ENCODE peak calls at places on chromosomes 16 and 17, in eight cellular contexts. B is GM12865; X is mammary epithelial cell; M is CD8-positive, alpha-beta T cell; Z is H9; I is astrocyte of the cerebellum; D is chondrocyte; J is thoracic aorta. K is an unnamed sample.

GRCh38 chr16:53022374-53022773 is 30.3 kb downstream of the CHD9NB start:
- DNase-seq in B (peak; percentile 45), X (peak; percentile 36), M (no peak), Z (peak; percentile 70), I (peak; percentile 27), D (no peak), J (no peak), K (peak; percentile 48)

GRCh38 chr17:78522031-78522809 is 55.0 kb downstream of the DNAH17 start:
- DNase-seq in B (no peak), X (no peak), M (no peak), Z (no peak), I (no peak), D (peak; percentile 47), J (no peak), K (no peak)

GRCh38 chr17:63240106-63240505 is 206.0 kb downstream of the CYB561 start:
- DNase-seq in B (no peak), X (no peak), M (no peak), Z (no peak), I (no peak), D (no peak), J (no peak), K (no peak)

GRCh38 chr16:14014284-14014625 is 56.9 kb upstream of the MRTFB start:
- DNase-seq in B (no peak), X (peak; percentile 57), M (no peak), Z (no peak), I (no peak), D (no peak), J (no peak), K (no peak)

GRCh38 chr17:9473716-9474115 is 101.9 kb downstream of the STX8 start:
- DNase-seq in B (no peak), X (peak; percentile 65), M (no peak), Z (no peak), I (peak; percentile 95), D (no peak), J (no peak), K (no peak)

GRCh38 chr16:3364774-3365427 is 9.2 kb downstream of the OR2C1 start:
- DNase-seq in B (peak; percentile 93), X (peak; percentile 90), M (peak; percentile 88), Z (peak; percentile 36), I (peak; percentile 76), D (no peak), J (peak; percentile 39), K (peak; percentile 80)

GRCh38 chr17:64736804-64737492 is 74.8 kb upstream of the SMURF2 start:
- DNase-seq in B (peak; percentile 39), X (peak; percentile 46), M (peak; percentile 76), Z (peak; percentile 57), I (no peak), D (no peak), J (no peak), K (no peak)

GRCh38 chr17:77353684-77354419 is 213.1 kb downstream of the SEC14L1 start:
- DNase-seq in B (no peak), X (no peak), M (peak; percentile 42), Z (no peak), I (no peak), D (peak; percentile 54), J (no peak), K (no peak)

GRCh38 chr17:83064021-83064731 is 15.2 kb upstream of the METRNL start:
- DNase-seq in B (no peak), X (no peak), M (no peak), Z (peak; percentile 30), I (no peak), D (peak; percentile 57), J (no peak), K (no peak)

GRCh38 chr17:44928950-44929720 is 13.8 kb upstream of the GFAP start:
- DNase-seq in B (no peak), X (no peak), M (no peak), Z (no peak), I (no peak), D (peak; percentile 51), J (no peak), K (no peak)

GRCh38 chr17:38591759-38592241 is 14.0 kb downstream of the SRCIN1 start:
- DNase-seq in B (peak; percentile 43), X (peak; percentile 80), M (no peak), Z (no peak), I (no peak), D (no peak), J (no peak), K (no peak)

GRCh38 chr17:41184480-41184961 is at the start of gene KRTAP4-1:
- DNase-seq in B (no peak), X (no peak), M (no peak), Z (no peak), I (no peak), D (no peak), J (no peak), K (no peak)

GRCh38 chr16:72241930-72242329 is 70.0 kb upstream of the PMFBP1 start:
- DNase-seq in B (peak; percentile 49), X (peak; percentile 48), M (no peak), Z (no peak), I (peak; percentile 31), D (no peak), J (no peak), K (no peak)

GRCh38 chr17:28475151-28475900 is 1.9 kb downstream of the SLC13A2 start:
- DNase-seq in B (no peak), X (no peak), M (no peak), Z (peak; percentile 27), I (no peak), D (peak; percentile 55), J (no peak), K (no peak)

GRCh38 chr16:67782567-67783352 is 23.6 kb downstream of the RANBP10 start:
- DNase-seq in B (no peak), X (no peak), M (no peak), Z (no peak), I (no peak), D (no peak), J (no peak), K (no peak)

GRCh38 chr16:4477966-4478365 is 1.8 kb downstream of the HMOX2 start:
- DNase-seq in B (no peak), X (peak; percentile 93), M (no peak), Z (no peak), I (no peak), D (no peak), J (no peak), K (no peak)
- TF ChIP-seq CTCF in B (no peak), X (no peak), M (peak; percentile 27), Z (peak; percentile 50), I (peak; percentile 36), D (peak; percentile 59), J (no peak), K (no peak)

DNA sequence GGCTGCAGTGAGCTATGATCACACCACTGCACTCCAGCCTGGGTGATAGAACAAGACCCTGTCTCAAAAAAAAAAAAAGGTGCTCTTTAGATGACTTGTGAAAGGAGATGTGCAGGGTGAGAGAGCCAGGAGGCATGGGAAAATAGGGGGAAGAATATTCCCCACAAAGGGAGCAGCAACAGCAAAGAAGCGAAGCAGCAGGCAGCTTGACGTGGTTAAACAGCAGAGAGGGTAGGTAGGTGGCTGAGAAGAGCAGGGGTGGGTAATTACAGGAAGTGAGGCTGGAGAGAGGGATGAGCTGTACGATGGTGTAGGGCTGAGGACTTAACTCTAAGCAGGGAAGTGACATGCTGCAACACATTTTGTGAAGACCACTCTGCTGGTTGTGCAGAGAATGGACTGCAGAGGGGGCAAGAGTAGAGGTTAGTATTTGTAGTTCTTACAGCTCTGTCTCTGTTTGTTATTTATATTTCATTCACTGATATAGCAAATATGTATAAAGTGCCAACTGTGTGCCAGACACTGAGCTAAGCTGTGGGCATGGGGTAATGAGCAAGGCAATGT is 1.6 kb downstream of the HEATR3 start:
- DNase-seq in B (peak; percentile 77), X (peak; percentile 16), M (peak; percentile 54), Z (no peak), I (peak; percentile 38), D (no peak), J (no peak), K (peak; percentile 49)
- TF ChIP-seq CTCF in B (peak; percentile 59), X (peak; percentile 38), M (peak; percentile 54), Z (peak; percentile 58), I (peak; percentile 70), D (peak; percentile 80), J (peak; percentile 34), K (peak; percentile 52)

DNA sequence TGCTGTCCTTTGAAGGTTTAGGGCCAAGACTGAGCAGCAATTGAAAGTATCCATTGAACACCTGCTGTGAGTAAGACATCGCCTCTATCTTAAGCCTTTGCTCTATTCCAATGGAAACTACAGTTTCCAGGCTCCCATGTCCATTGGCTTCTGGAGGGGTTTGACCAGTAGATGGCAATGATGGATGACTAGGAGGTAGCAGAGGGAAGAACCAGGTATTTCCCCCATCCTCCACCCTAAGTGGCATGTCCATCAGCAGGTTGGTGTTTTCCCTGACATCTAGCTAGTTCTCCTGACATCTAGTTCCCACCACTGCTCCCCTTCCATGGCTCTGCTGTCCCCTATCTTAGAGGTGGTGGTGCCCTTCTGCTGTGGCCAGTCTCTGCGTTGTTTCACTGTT is 58.7 kb downstream of the CENPV start:
- DNase-seq in B (no peak), X (no peak), M (no peak), Z (no peak), I (no peak), D (no peak), J (no peak), K (no peak)
- TF ChIP-seq CTCF in B (no peak), X (no peak), M (no peak), Z (no peak), I (no peak), D (no peak), J (no peak), K (no peak)

GRCh38 chr17:50055055-50055425 is 870 bp upstream of the ITGA3 start:
- DNase-seq in B (no peak), X (peak; percentile 87), M (no peak), Z (peak; percentile 91), I (no peak), D (peak; percentile 50), J (no peak), K (no peak)

GRCh38 chr17:50057521-50057991 is 1.6 kb downstream of the ITGA3 start:
- DNase-seq in B (no peak), X (no peak), M (no peak), Z (no peak), I (no peak), D (peak; percentile 85), J (no peak), K (no peak)

GRCh38 chr17:50056961-50057330 is 1.0 kb downstream of the ITGA3 start:
- DNase-seq in B (no peak), X (peak; percentile 49), M (peak; percentile 50), Z (peak; percentile 67), I (no peak), D (peak; percentile 85), J (no peak), K (no peak)

GRCh38 chr17:50055426-50056216 is at the start of gene ITGA3:
- DNase-seq in B (peak; percentile 83), X (peak; percentile 98), M (peak; percentile 72), Z (peak; percentile 97), I (peak; percentile 57), D (peak; percentile 94), J (peak; percentile 28), K (peak; percentile 76)

DNA sequence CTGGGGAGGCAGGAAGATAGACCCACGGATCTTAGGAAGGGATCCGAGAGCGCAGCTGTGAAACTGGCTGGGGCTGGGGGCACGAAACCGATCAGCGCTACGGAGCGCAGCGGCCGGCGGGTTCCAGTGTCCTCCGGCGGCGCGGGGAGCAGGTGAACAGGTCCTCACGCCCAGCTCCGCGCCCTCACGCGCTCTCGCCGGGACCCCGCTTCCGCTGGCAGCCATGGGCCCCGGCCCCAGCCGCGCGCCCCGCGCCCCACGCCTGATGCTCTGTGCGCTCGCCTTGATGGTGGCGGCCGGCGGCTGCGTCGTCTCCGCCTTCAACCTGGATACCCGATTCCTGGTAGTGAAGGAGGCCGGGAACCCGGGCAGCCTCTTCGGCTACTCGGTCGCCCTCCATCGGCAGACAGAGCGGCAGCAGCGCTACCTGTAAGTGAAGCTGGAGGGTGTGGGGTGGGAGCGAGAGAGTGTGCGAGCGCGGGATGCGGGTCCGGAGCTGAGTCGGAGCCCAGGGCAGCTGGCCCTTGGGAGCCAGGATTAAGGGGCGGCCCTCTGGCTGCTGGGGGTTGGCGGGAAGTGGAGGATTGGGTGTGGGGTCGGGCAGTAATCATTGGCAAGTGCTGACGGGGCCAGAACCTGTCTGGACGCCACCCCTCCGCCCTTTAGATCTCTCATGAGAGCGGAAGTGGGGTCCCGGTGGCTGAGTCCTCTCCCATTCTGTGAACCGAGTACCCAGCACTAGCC is 479 bp downstream of the ITGA3 start:
- DNase-seq in B (peak; percentile 81), X (peak; percentile 68), M (peak; percentile 73), Z (peak; percentile 88), I (no peak), D (peak; percentile 96), J (no peak), K (peak; percentile 81)
- TF ChIP-seq CTCF in B (peak; percentile 55), X (peak; percentile 15), M (peak; percentile 29), Z (peak; percentile 60), I (peak; percentile 56), D (peak; percentile 77), J (peak; percentile 23), K (peak; percentile 48)

K was measured in GM13976.